ENCODE peak calls at places on chromosome 12, in four cellular contexts. One of them, this sample, is unnamed.

GRCh38 chr12:95997911-95998510 is 1.9 kb upstream of the HAL start:
- DNase-seq in lower lobe of right lung: no peak
- DNase-seq in CD8-positive, alpha-beta T cell: no peak
- DNase-seq in MM.1S: no peak
- DNase-seq in this sample: peak

GRCh38 chr12:62679569-62679968 is 212.9 kb downstream of the MON2 start:
- DNase-seq in lower lobe of right lung: no peak
- DNase-seq in CD8-positive, alpha-beta T cell: no peak
- DNase-seq in MM.1S: no peak
- DNase-seq in this sample: no peak

GRCh38 chr12:39620664-39621658 is 1.4 kb upstream of the ABCD2 start:
- DNase-seq in lower lobe of right lung: no peak
- DNase-seq in CD8-positive, alpha-beta T cell: peak
- DNase-seq in MM.1S: peak
- DNase-seq in this sample: no peak

GRCh38 chr12:121334513-121335343 is 17.5 kb downstream of the ANAPC5 start:
- DNase-seq in lower lobe of right lung: no peak
- DNase-seq in CD8-positive, alpha-beta T cell: no peak
- DNase-seq in MM.1S: peak
- DNase-seq in this sample: peak

GRCh38 chr12:99960312-99960711 is 24.4 kb downstream of the ANKS1B start:
- DNase-seq in lower lobe of right lung: no peak
- DNase-seq in CD8-positive, alpha-beta T cell: no peak
- DNase-seq in MM.1S: no peak
- DNase-seq in this sample: no peak

GRCh38 chr12:53069621-53070410 is 9.4 kb downstream of the SPRYD3 start:
- DNase-seq in lower lobe of right lung: no peak
- DNase-seq in CD8-positive, alpha-beta T cell: no peak
- DNase-seq in MM.1S: no peak
- DNase-seq in this sample: no peak

GRCh38 chr12:30827406-30828055 is 72.8 kb upstream of the CAPRIN2 start:
- DNase-seq in lower lobe of right lung: no peak
- DNase-seq in CD8-positive, alpha-beta T cell: no peak
- DNase-seq in MM.1S: no peak
- DNase-seq in this sample: no peak

GRCh38 chr12:69105101-69105613 is 134.2 kb upstream of the CPSF6 start:
- DNase-seq in lower lobe of right lung: no peak
- DNase-seq in CD8-positive, alpha-beta T cell: no peak
- DNase-seq in MM.1S: no peak
- DNase-seq in this sample: no peak

GRCh38 chr12:57517187-57517586 is 3.1 kb downstream of the DDIT3 start:
- DNase-seq in lower lobe of right lung: no peak
- DNase-seq in CD8-positive, alpha-beta T cell: no peak
- DNase-seq in MM.1S: no peak
- DNase-seq in this sample: no peak

GRCh38 chr12:106195638-106196037 is 52.2 kb downstream of the CKAP4 start:
- DNase-seq in lower lobe of right lung: no peak
- DNase-seq in CD8-positive, alpha-beta T cell: no peak
- DNase-seq in MM.1S: no peak
- DNase-seq in this sample: no peak

GRCh38 chr12:99282086-99282485 is 365.5 kb upstream of the GARIN6 start:
- DNase-seq in lower lobe of right lung: no peak
- DNase-seq in CD8-positive, alpha-beta T cell: no peak
- DNase-seq in MM.1S: no peak
- DNase-seq in this sample: no peak

GRCh38 chr12:125530876-125531275 is 465.6 kb downstream of the AACS start:
- DNase-seq in lower lobe of right lung: no peak
- DNase-seq in CD8-positive, alpha-beta T cell: no peak
- DNase-seq in MM.1S: no peak
- DNase-seq in this sample: no peak

GRCh38 chr12:124655317-124656213 is 88.2 kb upstream of the NCOR2 start:
- DNase-seq in lower lobe of right lung: no peak
- DNase-seq in CD8-positive, alpha-beta T cell: no peak
- DNase-seq in MM.1S: no peak
- DNase-seq in this sample: peak